ENCODE peak calls at places on chromosomes 2 and 18, in four cellular contexts. One of them, this sample, is unnamed.

GRCh38 chr2:185291035-185291647 is 447.5 kb upstream of the FSIP2 start:
- DNase-seq in thoracic aorta: no peak
- DNase-seq in GM23338: peak; percentile 86
- DNase-seq in chondrocyte: no peak
- DNase-seq in this sample: no peak

GRCh38 chr2:210955591-210955990 is 399.2 kb downstream of the CPS1 start:
- DNase-seq in thoracic aorta: no peak
- DNase-seq in GM23338: no peak
- DNase-seq in chondrocyte: no peak
- DNase-seq in this sample: no peak

GRCh38 chr2:120934891-120935338 is 199.2 kb downstream of the GLI2 start:
- DNase-seq in thoracic aorta: peak; percentile 36
- DNase-seq in GM23338: no peak
- DNase-seq in chondrocyte: no peak
- DNase-seq in this sample: no peak

GRCh38 chr18:7221424-7222155 is 9.3 kb upstream of the LRRC30 start:
- DNase-seq in thoracic aorta: no peak
- DNase-seq in GM23338: peak; percentile 95
- DNase-seq in chondrocyte: no peak
- DNase-seq in this sample: peak; percentile 28

GRCh38 chr2:27652790-27653189 is 10.6 kb downstream of the SUPT7L start:
- DNase-seq in thoracic aorta: no peak
- DNase-seq in GM23338: no peak
- DNase-seq in chondrocyte: no peak
- DNase-seq in this sample: no peak

GRCh38 chr2:139911150-139911549 is 1131.0 kb upstream of the NXPH2 start:
- DNase-seq in thoracic aorta: no peak
- DNase-seq in GM23338: no peak
- DNase-seq in chondrocyte: no peak
- DNase-seq in this sample: no peak

GRCh38 chr2:47598476-47598875 is 184.5 kb upstream of the MSH6 start:
- DNase-seq in thoracic aorta: no peak
- DNase-seq in GM23338: no peak
- DNase-seq in chondrocyte: no peak
- DNase-seq in this sample: no peak

GRCh38 chr2:28951910-28952805 is 28.9 kb upstream of the TOGARAM2 start:
- DNase-seq in thoracic aorta: no peak
- DNase-seq in GM23338: peak; percentile 31
- DNase-seq in chondrocyte: no peak
- DNase-seq in this sample: no peak

GRCh38 chr2:95056461-95057459 is 31.3 kb downstream of the MAL start:
- DNase-seq in thoracic aorta: no peak
- DNase-seq in GM23338: no peak
- DNase-seq in chondrocyte: peak; percentile 88
- DNase-seq in this sample: no peak

GRCh38 chr2:122388208-122388607 is 632.8 kb downstream of the TSN start:
- DNase-seq in thoracic aorta: no peak
- DNase-seq in GM23338: no peak
- DNase-seq in chondrocyte: no peak
- DNase-seq in this sample: no peak

GRCh38 chr2:119694994-119695521 is 16.1 kb downstream of the TMEM177 start:
- DNase-seq in thoracic aorta: no peak
- DNase-seq in GM23338: no peak
- DNase-seq in chondrocyte: no peak
- DNase-seq in this sample: no peak

GRCh38 chr2:190088917-190089316 is 26.4 kb upstream of the MSTN start:
- DNase-seq in thoracic aorta: no peak
- DNase-seq in GM23338: peak; percentile 83
- DNase-seq in chondrocyte: no peak
- DNase-seq in this sample: peak; percentile 51

GRCh38 chr2:7071916-7072556 is 154.8 kb downstream of the RNF144A start:
- DNase-seq in thoracic aorta: no peak
- DNase-seq in GM23338: no peak
- DNase-seq in chondrocyte: no peak
- DNase-seq in this sample: no peak

GRCh38 chr2:12935226-12935625 is 218.5 kb downstream of the TRIB2 start:
- DNase-seq in thoracic aorta: no peak
- DNase-seq in GM23338: peak; percentile 65
- DNase-seq in chondrocyte: no peak
- DNase-seq in this sample: no peak

GRCh38 chr18:2111456-2111855 is 459.8 kb downstream of the METTL4 start:
- DNase-seq in thoracic aorta: no peak
- DNase-seq in GM23338: no peak
- DNase-seq in chondrocyte: no peak
- DNase-seq in this sample: no peak

GRCh38 chr2:237859082-237859433 is 365 bp upstream of the RAMP1 start:
- DNase-seq in thoracic aorta: no peak
- DNase-seq in GM23338: peak; percentile 37
- DNase-seq in chondrocyte: no peak
- DNase-seq in this sample: peak; percentile 28

GRCh38 chr2:181307203-181307991 is 149.8 kb upstream of the ITGA4 start:
- DNase-seq in thoracic aorta: no peak
- DNase-seq in GM23338: no peak
- DNase-seq in chondrocyte: no peak
- DNase-seq in this sample: no peak

GRCh38 chr2:200679157-200679934 is 93.5 kb downstream of the AOX1 start:
- DNase-seq in thoracic aorta: no peak
- DNase-seq in GM23338: no peak
- DNase-seq in chondrocyte: no peak
- DNase-seq in this sample: no peak

GRCh38 chr18:9612215-9612830 is 2.0 kb downstream of the PPP4R1 start:
- DNase-seq in thoracic aorta: no peak
- DNase-seq in GM23338: peak; percentile 37
- DNase-seq in chondrocyte: no peak
- DNase-seq in this sample: peak; percentile 45
- TF ChIP-seq CTCF in thoracic aorta: peak; percentile 54
- TF ChIP-seq CTCF in GM23338: peak; percentile 37
- TF ChIP-seq CTCF in chondrocyte: peak; percentile 86
- TF ChIP-seq CTCF in this sample: peak; percentile 35

GRCh38 chr2:239688098-239688497 is 287.3 kb upstream of the HDAC4 start:
- DNase-seq in thoracic aorta: no peak
- DNase-seq in GM23338: peak; percentile 46
- DNase-seq in chondrocyte: no peak
- DNase-seq in this sample: no peak
- TF ChIP-seq CTCF in thoracic aorta: no peak
- TF ChIP-seq CTCF in GM23338: peak; percentile 22
- TF ChIP-seq CTCF in chondrocyte: no peak
- TF ChIP-seq CTCF in this sample: no peak

GRCh38 chr2:96564563-96564962 is 28.0 kb downstream of the ARID5A start:
- DNase-seq in thoracic aorta: no peak
- DNase-seq in GM23338: no peak
- DNase-seq in chondrocyte: no peak
- DNase-seq in this sample: no peak

GRCh38 chr2:96565111-96565510 is 28.6 kb downstream of the ARID5A start:
- DNase-seq in thoracic aorta: no peak
- DNase-seq in GM23338: peak; percentile 81
- DNase-seq in chondrocyte: no peak
- DNase-seq in this sample: no peak

GRCh38 chr2:96568094-96568493 is 31.5 kb downstream of the ARID5A start:
- DNase-seq in thoracic aorta: no peak
- DNase-seq in GM23338: no peak
- DNase-seq in chondrocyte: no peak
- DNase-seq in this sample: no peak

GRCh38 chr2:96558061-96558460 is 21.5 kb downstream of the ARID5A start:
- DNase-seq in thoracic aorta: no peak
- DNase-seq in GM23338: no peak
- DNase-seq in chondrocyte: peak; percentile 51
- DNase-seq in this sample: no peak

GRCh38 chr2:96564026-96564425 is 27.5 kb downstream of the ARID5A start:
- DNase-seq in thoracic aorta: no peak
- DNase-seq in GM23338: no peak
- DNase-seq in chondrocyte: no peak
- DNase-seq in this sample: no peak
- TF ChIP-seq CTCF in thoracic aorta: no peak
- TF ChIP-seq CTCF in GM23338: no peak
- TF ChIP-seq CTCF in chondrocyte: no peak
- TF ChIP-seq CTCF in this sample: no peak

DNA sequence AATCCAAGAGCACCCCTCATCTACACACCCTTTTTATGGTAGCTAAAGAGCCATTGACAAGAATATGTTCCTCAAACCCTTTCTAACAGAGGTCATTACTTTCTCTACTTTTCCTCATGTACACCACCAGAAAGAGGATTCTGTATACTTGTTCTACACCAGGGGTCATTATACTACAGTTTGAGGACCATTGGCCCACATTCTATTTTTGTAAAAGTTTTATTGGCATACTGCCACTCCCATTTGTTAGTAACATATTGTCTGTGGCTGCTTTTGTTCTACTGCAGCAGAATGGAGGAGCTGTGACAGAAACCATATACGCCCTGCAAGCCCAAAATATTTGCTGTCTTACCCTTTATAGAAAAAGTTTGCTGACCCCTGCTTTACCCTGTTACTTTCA is 14.3 kb downstream of the HTR2B start:
- DNase-seq in thoracic aorta: no peak
- DNase-seq in GM23338: no peak
- DNase-seq in chondrocyte: no peak
- DNase-seq in this sample: no peak
- TF ChIP-seq CTCF in thoracic aorta: peak; percentile 52
- TF ChIP-seq CTCF in GM23338: no peak
- TF ChIP-seq CTCF in chondrocyte: peak; percentile 83
- TF ChIP-seq CTCF in this sample: no peak

GRCh38 chr2:130768191-130768855 is 13.0 kb downstream of the AMER3 start:
- DNase-seq in thoracic aorta: no peak
- DNase-seq in GM23338: peak; percentile 37
- DNase-seq in chondrocyte: peak; percentile 88
- DNase-seq in this sample: no peak
- TF ChIP-seq CTCF in thoracic aorta: no peak
- TF ChIP-seq CTCF in GM23338: peak; percentile 51
- TF ChIP-seq CTCF in chondrocyte: no peak
- TF ChIP-seq CTCF in this sample: no peak

GRCh38 chr2:191869178-191869577 is 22.3 kb upstream of the CAVIN2 start:
- DNase-seq in thoracic aorta: no peak
- DNase-seq in GM23338: peak; percentile 95
- DNase-seq in chondrocyte: no peak
- DNase-seq in this sample: no peak
- TF ChIP-seq CTCF in thoracic aorta: no peak
- TF ChIP-seq CTCF in GM23338: peak; percentile 82
- TF ChIP-seq CTCF in chondrocyte: no peak
- TF ChIP-seq CTCF in this sample: peak; percentile 46

This sample was measured in GM20000.